ENCODE peak calls at places on chromosomes 2 and 18, in four cellular contexts. A is A549, M is K562, B is HepG2. K is an unnamed sample.

GRCh38 chr18:58578321-58578720 is 50.6 kb downstream of the ALPK2 start:
- DNase-seq in M (no peak), B (no peak), A (no peak), K (no peak)

GRCh38 chr2:163800889-163801498 is 65.2 kb upstream of the FIGN start:
- DNase-seq in B (no peak), M (no peak), A (no peak), K (no peak)

GRCh38 chr2:35081001-35081628 is 1274.5 kb upstream of the CRIM1 start:
- DNase-seq in B (no peak), M (no peak), A (peak; percentile 6), K (no peak)

GRCh38 chr2:16584824-16585546 is 80.6 kb downstream of the CYRIA start:
- DNase-seq in M (no peak), B (no peak), A (no peak), K (no peak)

GRCh38 chr2:232028631-232029030 is 67.1 kb downstream of the DIS3L2 start:
- DNase-seq in B (no peak), A (no peak), M (no peak), K (no peak)

GRCh38 chr18:79399275-79400081 is 3.7 kb downstream of the NFATC1 start:
- DNase-seq in M (peak; percentile 21), B (no peak), A (no peak), K (no peak)

GRCh38 chr2:207073791-207074678 is 91.7 kb downstream of the KLF7 start:
- DNase-seq in M (no peak), A (no peak), B (no peak), K (no peak)

GRCh38 chr2:119837759-119838158 is 78.0 kb downstream of the PTPN4 start:
- DNase-seq in B (no peak), A (no peak), M (no peak), K (no peak)

GRCh38 chr2:233012301-233012971 is 620 bp downstream of the NGEF start:
- DNase-seq in A (no peak), B (peak; percentile 65), M (no peak), K (no peak)

GRCh38 chr2:55490554-55490953 is 29.0 kb upstream of the CFAP36 start:
- DNase-seq in B (peak; percentile 65), M (peak; percentile 49), A (no peak), K (no peak)

GRCh38 chr18:76412010-76412817 is 82.8 kb downstream of the ZNF516 start:
- DNase-seq in A (no peak), M (no peak), B (no peak), K (no peak)
- H3K4me3 ChIP-seq in A (no peak overlapping the region), M (no peak overlapping the region), B (no peak overlapping the region), K (no peak overlapping the region)

DNA sequence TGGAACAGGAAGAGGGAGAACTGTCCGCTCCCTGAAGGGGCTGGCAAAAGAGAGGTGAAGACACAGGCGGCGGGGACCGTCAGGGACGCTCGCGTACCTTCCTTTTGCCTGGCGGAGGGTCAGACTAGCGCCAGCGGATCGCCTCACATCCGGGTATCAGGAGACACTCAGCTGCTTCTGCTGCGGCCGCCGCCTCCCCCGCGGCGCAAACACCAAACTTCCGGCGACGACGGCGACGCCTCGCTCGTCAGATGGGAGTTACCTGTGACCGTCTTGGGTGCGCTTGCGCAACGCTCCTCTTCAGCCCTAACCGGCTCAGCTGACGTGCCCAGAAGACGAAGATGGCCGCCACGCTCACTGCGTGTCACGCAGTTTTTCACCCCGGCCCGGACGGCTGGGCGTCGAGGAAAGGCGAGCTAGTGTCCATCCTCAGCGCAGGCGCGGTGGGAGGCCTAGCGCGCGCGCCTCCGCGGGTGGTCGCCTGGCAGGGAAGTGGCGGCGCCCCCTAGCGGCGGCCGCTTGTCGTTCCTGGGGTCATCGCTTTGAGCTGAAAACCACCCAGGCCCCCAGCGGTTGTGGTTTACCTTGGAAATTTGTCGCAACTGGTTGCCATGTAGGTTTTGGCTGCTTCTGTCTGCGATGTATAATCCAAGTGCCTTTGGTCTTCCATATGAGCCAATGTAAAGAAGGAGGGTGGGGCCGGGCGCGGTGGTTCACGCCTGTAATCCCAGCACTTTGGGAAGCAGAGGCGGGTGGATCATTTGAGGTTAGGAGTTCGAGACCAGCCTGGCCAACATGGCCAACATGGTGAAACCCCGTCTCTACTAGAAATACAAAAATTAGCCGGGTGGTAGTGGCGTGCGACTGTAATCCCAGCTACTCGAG is at the start of gene ESCO1:
- DNase-seq in B (peak; percentile 96), A (peak; percentile 81), M (peak; percentile 90), K (peak; percentile 98)
- TF ChIP-seq EP300 in B (peak; percentile 16), A (no peak), M (no peak), K (no peak)

DNA sequence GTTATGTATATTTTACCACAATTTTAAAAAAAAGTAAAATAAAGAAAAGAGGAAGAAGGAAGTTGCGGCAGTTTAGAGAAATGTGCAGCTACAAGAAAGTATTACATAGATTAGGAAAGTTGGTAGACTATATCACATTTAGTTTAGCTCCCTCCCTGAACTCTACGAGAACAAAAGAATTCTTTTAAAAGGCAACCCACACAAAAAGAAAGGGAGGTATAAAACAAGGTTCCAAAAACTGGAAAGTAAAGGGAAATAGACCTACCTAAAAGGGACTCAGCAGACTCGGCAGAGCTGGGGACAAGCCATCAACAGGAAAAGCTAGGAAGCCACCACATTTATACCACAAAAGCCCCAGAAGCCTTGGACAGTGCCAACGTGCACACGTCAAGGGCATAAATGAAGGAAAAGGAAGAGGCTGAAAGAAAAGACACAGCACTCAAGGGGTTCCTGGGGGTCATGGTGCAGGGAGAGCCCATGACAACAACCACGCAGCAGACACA is 9.1 kb downstream of the TMEM127 start:
- DNase-seq in M (no peak), A (no peak), B (no peak), K (no peak)
- H3K4me1 ChIP-seq in M (peaks cover 23% of the 10 kb centered on the region), A (peaks cover 29% of the 10 kb centered on the region), B (peaks cover 61% of the 10 kb centered on the region), K (peaks cover 80% of the 10 kb centered on the region)

GRCh38 chr2:134277223-134277622 is 23.4 kb downstream of the MGAT5 start:
- DNase-seq in B (no peak), A (no peak), M (no peak), K (no peak)
- H3K4me3 ChIP-seq in B (no peak overlapping the region), A (no peak overlapping the region), M (no peak overlapping the region), K (no peak overlapping the region)

GRCh38 chr18:46070683-46071614 is 1.1 kb downstream of the PSTPIP2 start:
- DNase-seq in B (no peak), M (no peak), A (no peak), K (no peak)

GRCh38 chr18:46071615-46071893 is 506 bp downstream of the PSTPIP2 start:
- DNase-seq in M (no peak), A (no peak), B (no peak), K (no peak)

GRCh38 chr18:46073474-46074331 is 1.6 kb upstream of the PSTPIP2 start:
- DNase-seq in A (no peak), M (peak; percentile 44), B (peak; percentile 62), K (peak; percentile 93)

GRCh38 chr18:46072959-46073358 is 899 bp upstream of the PSTPIP2 start:
- DNase-seq in B (no peak), A (no peak), M (no peak), K (no peak)

DNA sequence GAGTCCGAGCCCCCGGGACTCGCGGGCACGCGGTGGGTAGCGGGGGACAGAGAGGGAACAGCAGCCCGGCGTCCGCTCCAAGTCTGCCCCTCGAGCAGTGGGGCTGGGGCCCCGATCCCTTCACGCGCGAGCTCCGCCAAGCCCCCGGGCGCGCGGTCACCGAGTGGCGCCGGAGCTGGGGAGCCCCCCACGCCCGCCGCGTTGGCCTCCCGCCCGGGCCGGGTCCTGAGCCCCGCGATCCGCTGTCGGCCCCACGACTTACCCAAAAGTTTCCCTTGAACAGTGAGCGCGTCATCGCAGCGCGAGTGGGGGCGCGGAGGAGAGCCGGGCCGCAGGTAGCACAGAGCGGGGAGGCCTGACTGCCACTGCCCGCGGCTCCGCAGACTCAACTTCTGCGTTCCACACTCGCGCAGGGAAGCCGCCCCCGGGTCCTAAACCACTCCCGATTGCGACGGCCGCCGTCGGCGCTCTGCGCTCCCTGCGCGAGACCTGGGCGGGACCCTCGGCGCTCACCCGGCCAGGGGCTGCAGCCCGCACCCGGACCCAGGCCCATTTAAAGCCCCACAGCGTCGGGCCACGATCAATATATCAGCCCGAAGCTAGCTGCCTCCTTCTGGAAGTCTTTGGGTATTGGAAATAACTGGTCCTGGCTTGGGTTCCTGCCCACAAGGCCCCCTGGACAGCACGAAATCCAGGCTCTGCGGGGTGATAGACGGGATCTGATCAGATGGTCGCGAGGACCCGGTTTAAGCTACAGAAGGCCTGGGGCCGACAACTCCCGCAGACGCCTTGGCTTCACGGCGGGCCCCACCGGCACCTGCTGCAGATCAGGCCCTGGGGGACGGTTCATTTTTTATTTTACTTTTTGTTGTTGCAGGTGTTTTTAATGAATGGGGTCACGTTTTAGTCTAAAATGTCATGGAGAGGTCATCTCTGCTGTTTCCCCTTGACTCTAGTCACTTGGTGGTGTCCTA is at the start of gene PSTPIP2:
- DNase-seq in A (no peak), M (peak; percentile 65), B (no peak), K (no peak)
- TF ChIP-seq EP300 in A (no peak), M (peak; percentile 19), B (no peak), K (no peak)